ENCODE peak calls at places on chromosomes 4 and X, in four cellular contexts. One of them, this sample, is unnamed.

GRCh38 chr4:183905593-183906485 is 732 bp downstream of the STOX2 start:
- DNase-seq in brain microvascular endothelial cell: peak; percentile 11
- DNase-seq in Karpas-422: no peak
- DNase-seq in stimulated activated CD4-positive, alpha-beta T cell treated with anti-CD3 and anti-CD28 coated beads, Interleukin-2, amount 100 ng/mL, for 24 hours: peak; percentile 23
- DNase-seq in this sample: no peak

GRCh38 chr4:166501941-166502382 is 628.9 kb downstream of the TLL1 start:
- DNase-seq in Karpas-422: peak; percentile 53
- DNase-seq in stimulated activated CD4-positive, alpha-beta T cell treated with anti-CD3 and anti-CD28 coated beads, Interleukin-2, amount 100 ng/mL, for 24 hours: peak; percentile 3
- DNase-seq in brain microvascular endothelial cell: peak; percentile 26
- DNase-seq in this sample: no peak

GRCh38 chr4:76011700-76012387 is 4.5 kb upstream of the CXCL9 start:
- DNase-seq in stimulated activated CD4-positive, alpha-beta T cell treated with anti-CD3 and anti-CD28 coated beads, Interleukin-2, amount 100 ng/mL, for 24 hours: no peak
- DNase-seq in brain microvascular endothelial cell: peak; percentile 72
- DNase-seq in Karpas-422: no peak
- DNase-seq in this sample: peak; percentile 74

GRCh38 chr4:88866862-88867550 is 169.4 kb upstream of the NAP1L5 start:
- DNase-seq in stimulated activated CD4-positive, alpha-beta T cell treated with anti-CD3 and anti-CD28 coated beads, Interleukin-2, amount 100 ng/mL, for 24 hours: no peak
- DNase-seq in Karpas-422: no peak
- DNase-seq in brain microvascular endothelial cell: peak; percentile 52
- DNase-seq in this sample: no peak

GRCh38 chrX:124414281-124414680 is 67.9 kb downstream of the SH2D1A start:
- DNase-seq in stimulated activated CD4-positive, alpha-beta T cell treated with anti-CD3 and anti-CD28 coated beads, Interleukin-2, amount 100 ng/mL, for 24 hours: no peak
- DNase-seq in Karpas-422: no peak
- DNase-seq in brain microvascular endothelial cell: no peak
- DNase-seq in this sample: no peak

GRCh38 chrX:118420462-118420861 is 74.6 kb downstream of the WDR44 start:
- DNase-seq in brain microvascular endothelial cell: peak; percentile 46
- DNase-seq in Karpas-422: no peak
- DNase-seq in stimulated activated CD4-positive, alpha-beta T cell treated with anti-CD3 and anti-CD28 coated beads, Interleukin-2, amount 100 ng/mL, for 24 hours: no peak
- DNase-seq in this sample: peak; percentile 26

GRCh38 chr4:83011779-83012630 is 1.4 kb upstream of the LIN54 start:
- DNase-seq in stimulated activated CD4-positive, alpha-beta T cell treated with anti-CD3 and anti-CD28 coated beads, Interleukin-2, amount 100 ng/mL, for 24 hours: peak; percentile 40
- DNase-seq in Karpas-422: peak; percentile 51
- DNase-seq in brain microvascular endothelial cell: peak; percentile 16
- DNase-seq in this sample: no peak

GRCh38 chr4:77044458-77045124 is 31.2 kb downstream of the CCNI start:
- DNase-seq in brain microvascular endothelial cell: no peak
- DNase-seq in stimulated activated CD4-positive, alpha-beta T cell treated with anti-CD3 and anti-CD28 coated beads, Interleukin-2, amount 100 ng/mL, for 24 hours: no peak
- DNase-seq in Karpas-422: peak; percentile 67
- DNase-seq in this sample: peak; percentile 49

GRCh38 chr4:121156822-121157769 is 7.0 kb downstream of the TNIP3 start:
- DNase-seq in brain microvascular endothelial cell: no peak
- DNase-seq in Karpas-422: no peak
- DNase-seq in stimulated activated CD4-positive, alpha-beta T cell treated with anti-CD3 and anti-CD28 coated beads, Interleukin-2, amount 100 ng/mL, for 24 hours: peak; percentile 47
- DNase-seq in this sample: no peak

GRCh38 chr4:29320947-29321583 is 1399.1 kb upstream of the PCDH7 start:
- DNase-seq in brain microvascular endothelial cell: no peak
- DNase-seq in Karpas-422: no peak
- DNase-seq in stimulated activated CD4-positive, alpha-beta T cell treated with anti-CD3 and anti-CD28 coated beads, Interleukin-2, amount 100 ng/mL, for 24 hours: no peak
- DNase-seq in this sample: no peak

GRCh38 chr4:92236907-92237306 is 66.9 kb upstream of the GRID2 start:
- DNase-seq in Karpas-422: no peak
- DNase-seq in brain microvascular endothelial cell: no peak
- DNase-seq in stimulated activated CD4-positive, alpha-beta T cell treated with anti-CD3 and anti-CD28 coated beads, Interleukin-2, amount 100 ng/mL, for 24 hours: no peak
- DNase-seq in this sample: peak; percentile 39

This sample was measured in skeletal muscle cell.